ENCODE peak calls at places on chromosomes 12 and 14, in six cellular contexts. One of them, this sample, is unnamed.

GRCh38 chr14:58660407-58660806 is 22.6 kb downstream of the DACT1 start:
- DNase-seq in GM04504: no peak
- DNase-seq in A549: no peak
- DNase-seq in sigmoid colon: no peak
- DNase-seq in RWPE1: no peak
- DNase-seq in fibroblast of the aortic adventitia: no peak
- DNase-seq in this sample: no peak

GRCh38 chr14:26138764-26139445 is 458.9 kb downstream of the NOVA1 start:
- DNase-seq in GM04504: no peak
- DNase-seq in sigmoid colon: no peak
- DNase-seq in RWPE1: no peak
- DNase-seq in A549: peak
- DNase-seq in fibroblast of the aortic adventitia: peak
- DNase-seq in this sample: no peak

GRCh38 chr12:71216725-71217579 is 59.2 kb upstream of the TSPAN8 start:
- DNase-seq in sigmoid colon: no peak
- DNase-seq in fibroblast of the aortic adventitia: peak
- DNase-seq in RWPE1: peak
- DNase-seq in A549: peak
- DNase-seq in GM04504: peak
- DNase-seq in this sample: peak

GRCh38 chr14:43894534-43894933 is 612.5 kb downstream of the FSCB start:
- DNase-seq in A549: peak
- DNase-seq in RWPE1: no peak
- DNase-seq in fibroblast of the aortic adventitia: no peak
- DNase-seq in sigmoid colon: no peak
- DNase-seq in GM04504: no peak
- DNase-seq in this sample: no peak

GRCh38 chr12:74415633-74416032 is 122.0 kb upstream of the ATXN7L3B start:
- DNase-seq in RWPE1: peak
- DNase-seq in sigmoid colon: no peak
- DNase-seq in fibroblast of the aortic adventitia: peak
- DNase-seq in GM04504: no peak
- DNase-seq in A549: peak
- DNase-seq in this sample: peak

GRCh38 chr14:33986804-33987203 is 35.9 kb upstream of the EGLN3 start:
- DNase-seq in RWPE1: peak
- DNase-seq in GM04504: peak
- DNase-seq in A549: peak
- DNase-seq in fibroblast of the aortic adventitia: peak
- DNase-seq in sigmoid colon: no peak
- DNase-seq in this sample: peak

GRCh38 chr14:75968461-75968860 is 13.3 kb downstream of the TGFB3 start:
- DNase-seq in A549: no peak
- DNase-seq in sigmoid colon: no peak
- DNase-seq in fibroblast of the aortic adventitia: peak
- DNase-seq in RWPE1: no peak
- DNase-seq in GM04504: no peak
- DNase-seq in this sample: no peak

GRCh38 chr12:24172773-24173447 is 223.4 kb upstream of the SOX5 start:
- DNase-seq in fibroblast of the aortic adventitia: no peak
- DNase-seq in sigmoid colon: no peak
- DNase-seq in RWPE1: no peak
- DNase-seq in A549: no peak
- DNase-seq in GM04504: no peak
- DNase-seq in this sample: no peak

GRCh38 chr14:50003213-50004021 is 110.5 kb downstream of the ARF6 start:
- DNase-seq in sigmoid colon: peak
- DNase-seq in GM04504: no peak
- DNase-seq in fibroblast of the aortic adventitia: peak
- DNase-seq in A549: peak
- DNase-seq in RWPE1: peak
- DNase-seq in this sample: peak

GRCh38 chr12:53696285-53696654 is 20.4 kb upstream of the ATP5MC2 start:
- DNase-seq in GM04504: peak
- DNase-seq in A549: peak
- DNase-seq in sigmoid colon: no peak
- DNase-seq in RWPE1: peak
- DNase-seq in fibroblast of the aortic adventitia: peak
- DNase-seq in this sample: peak

GRCh38 chr14:96961895-96962294 is 164.7 kb downstream of the VRK1 start:
- DNase-seq in A549: no peak
- DNase-seq in RWPE1: no peak
- DNase-seq in sigmoid colon: no peak
- DNase-seq in fibroblast of the aortic adventitia: no peak
- DNase-seq in GM04504: no peak
- DNase-seq in this sample: no peak

GRCh38 chr12:106709068-106709511 is 65.4 kb upstream of the RIC8B start:
- DNase-seq in sigmoid colon: no peak
- DNase-seq in A549: no peak
- DNase-seq in GM04504: no peak
- DNase-seq in fibroblast of the aortic adventitia: no peak
- DNase-seq in RWPE1: no peak
- DNase-seq in this sample: no peak

GRCh38 chr12:28869197-28869596 is 279.9 kb upstream of the FAR2 start:
- DNase-seq in fibroblast of the aortic adventitia: peak
- DNase-seq in A549: peak
- DNase-seq in GM04504: peak
- DNase-seq in RWPE1: no peak
- DNase-seq in sigmoid colon: no peak
- DNase-seq in this sample: peak

GRCh38 chr14:49960453-49960852 is 67.6 kb downstream of the ARF6 start:
- DNase-seq in fibroblast of the aortic adventitia: no peak
- DNase-seq in RWPE1: no peak
- DNase-seq in A549: no peak
- DNase-seq in GM04504: no peak
- DNase-seq in sigmoid colon: no peak
- DNase-seq in this sample: no peak

GRCh38 chr14:76227450-76228050 is 75.8 kb downstream of the GPATCH2L start:
- DNase-seq in sigmoid colon: no peak
- DNase-seq in A549: peak
- DNase-seq in fibroblast of the aortic adventitia: peak
- DNase-seq in GM04504: peak
- DNase-seq in RWPE1: peak
- DNase-seq in this sample: no peak

GRCh38 chr14:106372870-106373657 is 846.7 kb downstream of the TMEM121 start:
- DNase-seq in RWPE1: peak
- DNase-seq in sigmoid colon: no peak
- DNase-seq in fibroblast of the aortic adventitia: no peak
- DNase-seq in A549: peak
- DNase-seq in GM04504: no peak
- DNase-seq in this sample: peak

GRCh38 chr14:76138758-76139723 is 12.7 kb upstream of the GPATCH2L start:
- DNase-seq in fibroblast of the aortic adventitia: no peak
- DNase-seq in GM04504: no peak
- DNase-seq in RWPE1: no peak
- DNase-seq in sigmoid colon: no peak
- DNase-seq in A549: no peak
- DNase-seq in this sample: no peak

GRCh38 chr14:75537071-75537470 is 14.8 kb downstream of the BATF start:
- DNase-seq in sigmoid colon: no peak
- DNase-seq in fibroblast of the aortic adventitia: no peak
- DNase-seq in RWPE1: no peak
- DNase-seq in GM04504: no peak
- DNase-seq in A549: no peak
- DNase-seq in this sample: no peak

GRCh38 chr14:102991376-102991775 is 66.0 kb downstream of the CDC42BPB start:
- DNase-seq in GM04504: no peak
- DNase-seq in sigmoid colon: no peak
- DNase-seq in fibroblast of the aortic adventitia: no peak
- DNase-seq in RWPE1: no peak
- DNase-seq in A549: no peak
- DNase-seq in this sample: no peak

GRCh38 chr14:23831591-23831990 is 122.0 kb upstream of the DHRS4 start:
- DNase-seq in A549: no peak
- DNase-seq in RWPE1: no peak
- DNase-seq in fibroblast of the aortic adventitia: no peak
- DNase-seq in GM04504: no peak
- DNase-seq in sigmoid colon: no peak
- DNase-seq in this sample: peak

GRCh38 chr12:88726806-88727722 is 146.8 kb upstream of the KITLG start:
- DNase-seq in sigmoid colon: no peak
- DNase-seq in GM04504: peak
- DNase-seq in fibroblast of the aortic adventitia: peak
- DNase-seq in RWPE1: peak
- DNase-seq in A549: no peak
- DNase-seq in this sample: no peak

GRCh38 chr12:92049403-92049802 is 96.2 kb downstream of the BTG1 start:
- DNase-seq in A549: no peak
- DNase-seq in sigmoid colon: no peak
- DNase-seq in fibroblast of the aortic adventitia: no peak
- DNase-seq in GM04504: no peak
- DNase-seq in RWPE1: no peak
- DNase-seq in this sample: no peak

GRCh38 chr12:93078092-93078491 is 149.0 kb upstream of the EEA1 start:
- DNase-seq in GM04504: no peak
- DNase-seq in sigmoid colon: no peak
- DNase-seq in RWPE1: no peak
- DNase-seq in A549: no peak
- DNase-seq in fibroblast of the aortic adventitia: no peak
- DNase-seq in this sample: no peak

This sample was measured in SW480.